ENCODE peak calls at places on chromosomes 16 and 17, in seven cellular contexts. One of them, this sample, is unnamed.

GRCh38 chr16:85999778-86000177 is 100.8 kb downstream of the IRF8 start:
- DNase-seq in activated CD4-positive, alpha-beta T cell treated with anti-CD3 and anti-CD28 coated beads, Interleukin-2, amount 50 U/mL, for 1 hour: no peak
- DNase-seq in SK-MEL-5: no peak
- DNase-seq in fibroblast of the conjunctiva: no peak
- DNase-seq in activated naive CD4-positive, alpha-beta T cell treated with anti-CD3 and anti-CD28 coated beads, Interleukin-2, amount 10 ng/mL, durations not matched to agents 7 days and 5 days: no peak
- DNase-seq in IMR-90: no peak
- DNase-seq in stimulated activated CD8-positive, alpha-beta memory T cell treated with anti-CD3 and anti-CD28 coated beads, Interleukin-4, amount 100 ng/mL, for 24 hours: no peak
- DNase-seq in this sample: no peak

GRCh38 chr17:29722411-29723198 is 99.9 kb upstream of the CORO6 start:
- DNase-seq in IMR-90: peak
- DNase-seq in fibroblast of the conjunctiva: peak
- DNase-seq in SK-MEL-5: no peak
- DNase-seq in stimulated activated CD8-positive, alpha-beta memory T cell treated with anti-CD3 and anti-CD28 coated beads, Interleukin-4, amount 100 ng/mL, for 24 hours: no peak
- DNase-seq in activated naive CD4-positive, alpha-beta T cell treated with anti-CD3 and anti-CD28 coated beads, Interleukin-2, amount 10 ng/mL, durations not matched to agents 7 days and 5 days: peak
- DNase-seq in activated CD4-positive, alpha-beta T cell treated with anti-CD3 and anti-CD28 coated beads, Interleukin-2, amount 50 U/mL, for 1 hour: peak
- DNase-seq in this sample: no peak

GRCh38 chr17:73420897-73421296 is 109.1 kb upstream of the CDC42EP4 start:
- DNase-seq in stimulated activated CD8-positive, alpha-beta memory T cell treated with anti-CD3 and anti-CD28 coated beads, Interleukin-4, amount 100 ng/mL, for 24 hours: no peak
- DNase-seq in activated CD4-positive, alpha-beta T cell treated with anti-CD3 and anti-CD28 coated beads, Interleukin-2, amount 50 U/mL, for 1 hour: no peak
- DNase-seq in SK-MEL-5: peak
- DNase-seq in IMR-90: peak
- DNase-seq in activated naive CD4-positive, alpha-beta T cell treated with anti-CD3 and anti-CD28 coated beads, Interleukin-2, amount 10 ng/mL, durations not matched to agents 7 days and 5 days: no peak
- DNase-seq in fibroblast of the conjunctiva: no peak
- DNase-seq in this sample: no peak

GRCh38 chr17:27477050-27477647 is 20.9 kb downstream of the KSR1 start:
- DNase-seq in stimulated activated CD8-positive, alpha-beta memory T cell treated with anti-CD3 and anti-CD28 coated beads, Interleukin-4, amount 100 ng/mL, for 24 hours: no peak
- DNase-seq in activated CD4-positive, alpha-beta T cell treated with anti-CD3 and anti-CD28 coated beads, Interleukin-2, amount 50 U/mL, for 1 hour: no peak
- DNase-seq in fibroblast of the conjunctiva: no peak
- DNase-seq in SK-MEL-5: no peak
- DNase-seq in activated naive CD4-positive, alpha-beta T cell treated with anti-CD3 and anti-CD28 coated beads, Interleukin-2, amount 10 ng/mL, durations not matched to agents 7 days and 5 days: no peak
- DNase-seq in IMR-90: no peak
- DNase-seq in this sample: no peak

GRCh38 chr17:43125967-43126910 is 1.1 kb upstream of the BRCA1 start:
- DNase-seq in stimulated activated CD8-positive, alpha-beta memory T cell treated with anti-CD3 and anti-CD28 coated beads, Interleukin-4, amount 100 ng/mL, for 24 hours: no peak
- DNase-seq in activated CD4-positive, alpha-beta T cell treated with anti-CD3 and anti-CD28 coated beads, Interleukin-2, amount 50 U/mL, for 1 hour: no peak
- DNase-seq in IMR-90: no peak
- DNase-seq in activated naive CD4-positive, alpha-beta T cell treated with anti-CD3 and anti-CD28 coated beads, Interleukin-2, amount 10 ng/mL, durations not matched to agents 7 days and 5 days: no peak
- DNase-seq in fibroblast of the conjunctiva: no peak
- DNase-seq in SK-MEL-5: no peak
- DNase-seq in this sample: no peak

GRCh38 chr17:79036609-79037008 is 12.6 kb downstream of the C1QTNF1 start:
- DNase-seq in fibroblast of the conjunctiva: peak
- DNase-seq in stimulated activated CD8-positive, alpha-beta memory T cell treated with anti-CD3 and anti-CD28 coated beads, Interleukin-4, amount 100 ng/mL, for 24 hours: no peak
- DNase-seq in IMR-90: peak
- DNase-seq in activated naive CD4-positive, alpha-beta T cell treated with anti-CD3 and anti-CD28 coated beads, Interleukin-2, amount 10 ng/mL, durations not matched to agents 7 days and 5 days: no peak
- DNase-seq in activated CD4-positive, alpha-beta T cell treated with anti-CD3 and anti-CD28 coated beads, Interleukin-2, amount 50 U/mL, for 1 hour: no peak
- DNase-seq in SK-MEL-5: peak
- DNase-seq in this sample: peak

GRCh38 chr17:76547183-76547641 is 7.4 kb downstream of the PRCD start:
- DNase-seq in SK-MEL-5: peak
- DNase-seq in activated CD4-positive, alpha-beta T cell treated with anti-CD3 and anti-CD28 coated beads, Interleukin-2, amount 50 U/mL, for 1 hour: peak
- DNase-seq in IMR-90: peak
- DNase-seq in fibroblast of the conjunctiva: peak
- DNase-seq in stimulated activated CD8-positive, alpha-beta memory T cell treated with anti-CD3 and anti-CD28 coated beads, Interleukin-4, amount 100 ng/mL, for 24 hours: peak
- DNase-seq in activated naive CD4-positive, alpha-beta T cell treated with anti-CD3 and anti-CD28 coated beads, Interleukin-2, amount 10 ng/mL, durations not matched to agents 7 days and 5 days: peak
- DNase-seq in this sample: peak

GRCh38 chr16:56742030-56742984 is 12.4 kb downstream of the NUP93 start:
- DNase-seq in activated CD4-positive, alpha-beta T cell treated with anti-CD3 and anti-CD28 coated beads, Interleukin-2, amount 50 U/mL, for 1 hour: no peak
- DNase-seq in IMR-90: peak
- DNase-seq in activated naive CD4-positive, alpha-beta T cell treated with anti-CD3 and anti-CD28 coated beads, Interleukin-2, amount 10 ng/mL, durations not matched to agents 7 days and 5 days: no peak
- DNase-seq in stimulated activated CD8-positive, alpha-beta memory T cell treated with anti-CD3 and anti-CD28 coated beads, Interleukin-4, amount 100 ng/mL, for 24 hours: no peak
- DNase-seq in SK-MEL-5: no peak
- DNase-seq in fibroblast of the conjunctiva: peak
- DNase-seq in this sample: peak

GRCh38 chr17:41730479-41730878 is 4.0 kb downstream of the HAP1 start:
- DNase-seq in IMR-90: no peak
- DNase-seq in SK-MEL-5: no peak
- DNase-seq in fibroblast of the conjunctiva: no peak
- DNase-seq in activated naive CD4-positive, alpha-beta T cell treated with anti-CD3 and anti-CD28 coated beads, Interleukin-2, amount 10 ng/mL, durations not matched to agents 7 days and 5 days: no peak
- DNase-seq in activated CD4-positive, alpha-beta T cell treated with anti-CD3 and anti-CD28 coated beads, Interleukin-2, amount 50 U/mL, for 1 hour: no peak
- DNase-seq in stimulated activated CD8-positive, alpha-beta memory T cell treated with anti-CD3 and anti-CD28 coated beads, Interleukin-4, amount 100 ng/mL, for 24 hours: no peak
- DNase-seq in this sample: no peak

GRCh38 chr17:46916211-46916610 is 6.7 kb upstream of the GOSR2 start:
- DNase-seq in fibroblast of the conjunctiva: no peak
- DNase-seq in IMR-90: peak
- DNase-seq in activated naive CD4-positive, alpha-beta T cell treated with anti-CD3 and anti-CD28 coated beads, Interleukin-2, amount 10 ng/mL, durations not matched to agents 7 days and 5 days: no peak
- DNase-seq in SK-MEL-5: no peak
- DNase-seq in stimulated activated CD8-positive, alpha-beta memory T cell treated with anti-CD3 and anti-CD28 coated beads, Interleukin-4, amount 100 ng/mL, for 24 hours: no peak
- DNase-seq in activated CD4-positive, alpha-beta T cell treated with anti-CD3 and anti-CD28 coated beads, Interleukin-2, amount 50 U/mL, for 1 hour: no peak
- DNase-seq in this sample: no peak

GRCh38 chr16:8370374-8371015 is 219.8 kb downstream of the TMEM114 start:
- DNase-seq in stimulated activated CD8-positive, alpha-beta memory T cell treated with anti-CD3 and anti-CD28 coated beads, Interleukin-4, amount 100 ng/mL, for 24 hours: no peak
- DNase-seq in SK-MEL-5: no peak
- DNase-seq in activated naive CD4-positive, alpha-beta T cell treated with anti-CD3 and anti-CD28 coated beads, Interleukin-2, amount 10 ng/mL, durations not matched to agents 7 days and 5 days: no peak
- DNase-seq in activated CD4-positive, alpha-beta T cell treated with anti-CD3 and anti-CD28 coated beads, Interleukin-2, amount 50 U/mL, for 1 hour: no peak
- DNase-seq in IMR-90: peak
- DNase-seq in fibroblast of the conjunctiva: no peak
- DNase-seq in this sample: no peak

GRCh38 chr16:72657791-72658190 is 390.1 kb downstream of the ZFHX3 start:
- DNase-seq in activated CD4-positive, alpha-beta T cell treated with anti-CD3 and anti-CD28 coated beads, Interleukin-2, amount 50 U/mL, for 1 hour: no peak
- DNase-seq in stimulated activated CD8-positive, alpha-beta memory T cell treated with anti-CD3 and anti-CD28 coated beads, Interleukin-4, amount 100 ng/mL, for 24 hours: no peak
- DNase-seq in IMR-90: no peak
- DNase-seq in activated naive CD4-positive, alpha-beta T cell treated with anti-CD3 and anti-CD28 coated beads, Interleukin-2, amount 10 ng/mL, durations not matched to agents 7 days and 5 days: peak
- DNase-seq in SK-MEL-5: no peak
- DNase-seq in fibroblast of the conjunctiva: no peak
- DNase-seq in this sample: no peak

GRCh38 chr16:20814761-20815160 is 8.4 kb downstream of the REXO5 start:
- DNase-seq in IMR-90: peak
- DNase-seq in SK-MEL-5: no peak
- DNase-seq in fibroblast of the conjunctiva: no peak
- DNase-seq in activated naive CD4-positive, alpha-beta T cell treated with anti-CD3 and anti-CD28 coated beads, Interleukin-2, amount 10 ng/mL, durations not matched to agents 7 days and 5 days: no peak
- DNase-seq in activated CD4-positive, alpha-beta T cell treated with anti-CD3 and anti-CD28 coated beads, Interleukin-2, amount 50 U/mL, for 1 hour: no peak
- DNase-seq in stimulated activated CD8-positive, alpha-beta memory T cell treated with anti-CD3 and anti-CD28 coated beads, Interleukin-4, amount 100 ng/mL, for 24 hours: no peak
- DNase-seq in this sample: no peak

GRCh38 chr17:83203472-83204221 is 124.2 kb downstream of the METRNL start:
- DNase-seq in activated CD4-positive, alpha-beta T cell treated with anti-CD3 and anti-CD28 coated beads, Interleukin-2, amount 50 U/mL, for 1 hour: no peak
- DNase-seq in activated naive CD4-positive, alpha-beta T cell treated with anti-CD3 and anti-CD28 coated beads, Interleukin-2, amount 10 ng/mL, durations not matched to agents 7 days and 5 days: no peak
- DNase-seq in IMR-90: no peak
- DNase-seq in SK-MEL-5: no peak
- DNase-seq in stimulated activated CD8-positive, alpha-beta memory T cell treated with anti-CD3 and anti-CD28 coated beads, Interleukin-4, amount 100 ng/mL, for 24 hours: no peak
- DNase-seq in fibroblast of the conjunctiva: no peak
- DNase-seq in this sample: no peak

GRCh38 chr16:23608194-23608593 is 12.1 kb upstream of the NDUFAB1 start:
- DNase-seq in activated CD4-positive, alpha-beta T cell treated with anti-CD3 and anti-CD28 coated beads, Interleukin-2, amount 50 U/mL, for 1 hour: no peak
- DNase-seq in activated naive CD4-positive, alpha-beta T cell treated with anti-CD3 and anti-CD28 coated beads, Interleukin-2, amount 10 ng/mL, durations not matched to agents 7 days and 5 days: no peak
- DNase-seq in IMR-90: peak
- DNase-seq in SK-MEL-5: no peak
- DNase-seq in stimulated activated CD8-positive, alpha-beta memory T cell treated with anti-CD3 and anti-CD28 coated beads, Interleukin-4, amount 100 ng/mL, for 24 hours: no peak
- DNase-seq in fibroblast of the conjunctiva: no peak
- DNase-seq in this sample: no peak

GRCh38 chr17:17468217-17469010 is 8.4 kb upstream of the MED9 start:
- DNase-seq in IMR-90: no peak
- DNase-seq in stimulated activated CD8-positive, alpha-beta memory T cell treated with anti-CD3 and anti-CD28 coated beads, Interleukin-4, amount 100 ng/mL, for 24 hours: no peak
- DNase-seq in activated naive CD4-positive, alpha-beta T cell treated with anti-CD3 and anti-CD28 coated beads, Interleukin-2, amount 10 ng/mL, durations not matched to agents 7 days and 5 days: no peak
- DNase-seq in fibroblast of the conjunctiva: no peak
- DNase-seq in SK-MEL-5: no peak
- DNase-seq in activated CD4-positive, alpha-beta T cell treated with anti-CD3 and anti-CD28 coated beads, Interleukin-2, amount 50 U/mL, for 1 hour: no peak
- DNase-seq in this sample: no peak

GRCh38 chr17:61410555-61411089 is 11.0 kb downstream of the TBX2 start:
- DNase-seq in activated CD4-positive, alpha-beta T cell treated with anti-CD3 and anti-CD28 coated beads, Interleukin-2, amount 50 U/mL, for 1 hour: peak
- DNase-seq in activated naive CD4-positive, alpha-beta T cell treated with anti-CD3 and anti-CD28 coated beads, Interleukin-2, amount 10 ng/mL, durations not matched to agents 7 days and 5 days: peak
- DNase-seq in SK-MEL-5: no peak
- DNase-seq in stimulated activated CD8-positive, alpha-beta memory T cell treated with anti-CD3 and anti-CD28 coated beads, Interleukin-4, amount 100 ng/mL, for 24 hours: peak
- DNase-seq in fibroblast of the conjunctiva: no peak
- DNase-seq in IMR-90: peak
- DNase-seq in this sample: no peak

GRCh38 chr17:74521701-74522201 is 9.5 kb downstream of the CD300LB start:
- DNase-seq in IMR-90: no peak
- DNase-seq in fibroblast of the conjunctiva: no peak
- DNase-seq in activated naive CD4-positive, alpha-beta T cell treated with anti-CD3 and anti-CD28 coated beads, Interleukin-2, amount 10 ng/mL, durations not matched to agents 7 days and 5 days: no peak
- DNase-seq in stimulated activated CD8-positive, alpha-beta memory T cell treated with anti-CD3 and anti-CD28 coated beads, Interleukin-4, amount 100 ng/mL, for 24 hours: no peak
- DNase-seq in activated CD4-positive, alpha-beta T cell treated with anti-CD3 and anti-CD28 coated beads, Interleukin-2, amount 50 U/mL, for 1 hour: no peak
- DNase-seq in SK-MEL-5: no peak
- DNase-seq in this sample: no peak

GRCh38 chr16:56448005-56448404 is 3.1 kb downstream of the NUDT21 start:
- DNase-seq in SK-MEL-5: no peak
- DNase-seq in activated naive CD4-positive, alpha-beta T cell treated with anti-CD3 and anti-CD28 coated beads, Interleukin-2, amount 10 ng/mL, durations not matched to agents 7 days and 5 days: no peak
- DNase-seq in IMR-90: no peak
- DNase-seq in activated CD4-positive, alpha-beta T cell treated with anti-CD3 and anti-CD28 coated beads, Interleukin-2, amount 50 U/mL, for 1 hour: no peak
- DNase-seq in stimulated activated CD8-positive, alpha-beta memory T cell treated with anti-CD3 and anti-CD28 coated beads, Interleukin-4, amount 100 ng/mL, for 24 hours: no peak
- DNase-seq in fibroblast of the conjunctiva: no peak
- DNase-seq in this sample: no peak

GRCh38 chr17:4163951-4164350 is 21.0 kb downstream of the CYB5D2 start:
- DNase-seq in IMR-90: peak
- DNase-seq in activated naive CD4-positive, alpha-beta T cell treated with anti-CD3 and anti-CD28 coated beads, Interleukin-2, amount 10 ng/mL, durations not matched to agents 7 days and 5 days: no peak
- DNase-seq in stimulated activated CD8-positive, alpha-beta memory T cell treated with anti-CD3 and anti-CD28 coated beads, Interleukin-4, amount 100 ng/mL, for 24 hours: no peak
- DNase-seq in SK-MEL-5: no peak
- DNase-seq in fibroblast of the conjunctiva: no peak
- DNase-seq in activated CD4-positive, alpha-beta T cell treated with anti-CD3 and anti-CD28 coated beads, Interleukin-2, amount 50 U/mL, for 1 hour: no peak
- DNase-seq in this sample: no peak

GRCh38 chr16:28475221-28475620 is 3.1 kb upstream of the NPIPB7 start:
- DNase-seq in activated naive CD4-positive, alpha-beta T cell treated with anti-CD3 and anti-CD28 coated beads, Interleukin-2, amount 10 ng/mL, durations not matched to agents 7 days and 5 days: no peak
- DNase-seq in stimulated activated CD8-positive, alpha-beta memory T cell treated with anti-CD3 and anti-CD28 coated beads, Interleukin-4, amount 100 ng/mL, for 24 hours: no peak
- DNase-seq in IMR-90: no peak
- DNase-seq in fibroblast of the conjunctiva: no peak
- DNase-seq in activated CD4-positive, alpha-beta T cell treated with anti-CD3 and anti-CD28 coated beads, Interleukin-2, amount 50 U/mL, for 1 hour: no peak
- DNase-seq in SK-MEL-5: no peak
- DNase-seq in this sample: no peak

GRCh38 chr17:28324776-28325175 is 5.8 kb downstream of the TMEM97 start:
- DNase-seq in activated naive CD4-positive, alpha-beta T cell treated with anti-CD3 and anti-CD28 coated beads, Interleukin-2, amount 10 ng/mL, durations not matched to agents 7 days and 5 days: no peak
- DNase-seq in IMR-90: no peak
- DNase-seq in stimulated activated CD8-positive, alpha-beta memory T cell treated with anti-CD3 and anti-CD28 coated beads, Interleukin-4, amount 100 ng/mL, for 24 hours: no peak
- DNase-seq in SK-MEL-5: no peak
- DNase-seq in fibroblast of the conjunctiva: no peak
- DNase-seq in activated CD4-positive, alpha-beta T cell treated with anti-CD3 and anti-CD28 coated beads, Interleukin-2, amount 50 U/mL, for 1 hour: no peak
- DNase-seq in this sample: no peak

GRCh38 chr17:82754297-82755208 is 2.7 kb downstream of the TBCD start:
- DNase-seq in activated CD4-positive, alpha-beta T cell treated with anti-CD3 and anti-CD28 coated beads, Interleukin-2, amount 50 U/mL, for 1 hour: no peak
- DNase-seq in stimulated activated CD8-positive, alpha-beta memory T cell treated with anti-CD3 and anti-CD28 coated beads, Interleukin-4, amount 100 ng/mL, for 24 hours: no peak
- DNase-seq in SK-MEL-5: peak
- DNase-seq in IMR-90: no peak
- DNase-seq in activated naive CD4-positive, alpha-beta T cell treated with anti-CD3 and anti-CD28 coated beads, Interleukin-2, amount 10 ng/mL, durations not matched to agents 7 days and 5 days: peak
- DNase-seq in fibroblast of the conjunctiva: no peak
- DNase-seq in this sample: peak

GRCh38 chr17:60809421-60809820 is 131.8 kb downstream of the BCAS3 start:
- DNase-seq in activated CD4-positive, alpha-beta T cell treated with anti-CD3 and anti-CD28 coated beads, Interleukin-2, amount 50 U/mL, for 1 hour: no peak
- DNase-seq in IMR-90: no peak
- DNase-seq in fibroblast of the conjunctiva: no peak
- DNase-seq in activated naive CD4-positive, alpha-beta T cell treated with anti-CD3 and anti-CD28 coated beads, Interleukin-2, amount 10 ng/mL, durations not matched to agents 7 days and 5 days: no peak
- DNase-seq in SK-MEL-5: no peak
- DNase-seq in stimulated activated CD8-positive, alpha-beta memory T cell treated with anti-CD3 and anti-CD28 coated beads, Interleukin-4, amount 100 ng/mL, for 24 hours: no peak
- DNase-seq in this sample: no peak

GRCh38 chr16:71542377-71542776 is 16.2 kb downstream of the CHST4 start:
- DNase-seq in SK-MEL-5: peak
- DNase-seq in activated naive CD4-positive, alpha-beta T cell treated with anti-CD3 and anti-CD28 coated beads, Interleukin-2, amount 10 ng/mL, durations not matched to agents 7 days and 5 days: peak
- DNase-seq in IMR-90: peak
- DNase-seq in stimulated activated CD8-positive, alpha-beta memory T cell treated with anti-CD3 and anti-CD28 coated beads, Interleukin-4, amount 100 ng/mL, for 24 hours: peak
- DNase-seq in activated CD4-positive, alpha-beta T cell treated with anti-CD3 and anti-CD28 coated beads, Interleukin-2, amount 50 U/mL, for 1 hour: peak
- DNase-seq in fibroblast of the conjunctiva: peak
- DNase-seq in this sample: peak

GRCh38 chr16:57732011-57732410 is 3.6 kb upstream of the KATNB1 start:
- DNase-seq in SK-MEL-5: no peak
- DNase-seq in IMR-90: peak
- DNase-seq in activated CD4-positive, alpha-beta T cell treated with anti-CD3 and anti-CD28 coated beads, Interleukin-2, amount 50 U/mL, for 1 hour: no peak
- DNase-seq in activated naive CD4-positive, alpha-beta T cell treated with anti-CD3 and anti-CD28 coated beads, Interleukin-2, amount 10 ng/mL, durations not matched to agents 7 days and 5 days: no peak
- DNase-seq in fibroblast of the conjunctiva: no peak
- DNase-seq in stimulated activated CD8-positive, alpha-beta memory T cell treated with anti-CD3 and anti-CD28 coated beads, Interleukin-4, amount 100 ng/mL, for 24 hours: no peak
- DNase-seq in this sample: no peak

This sample was measured in foreskin melanocyte.